ENCODE peak calls at places on chromosome 22, in eight cellular contexts. One of them, this sample, is unnamed.
A peak's percentile ranks its signal among the peaks of the same experiment; 100 is the strongest.

GRCh38 chr22:44311855-44312170 is 938 bp downstream of the SHISAL1 start:
- DNase-seq in stomach: no peak
- DNase-seq in uterus: peak; percentile 67
- DNase-seq in lung: no peak
- DNase-seq in mammary epithelial cell: peak; percentile 65
- DNase-seq in left ventricle myocardium inferior: no peak
- DNase-seq in heart right ventricle: no peak
- DNase-seq in MM.1S: no peak
- DNase-seq in this sample: no peak

GRCh38 chr22:27219036-27219435 is 561.6 kb downstream of the MIAT start:
- DNase-seq in MM.1S: no peak
- DNase-seq in heart right ventricle: no peak
- DNase-seq in left ventricle myocardium inferior: no peak
- DNase-seq in stomach: no peak
- DNase-seq in uterus: no peak
- DNase-seq in mammary epithelial cell: no peak
- DNase-seq in lung: no peak
- DNase-seq in this sample: no peak

GRCh38 chr22:31442768-31443489 is 43.5 kb downstream of the DRG1 start:
- DNase-seq in stomach: no peak
- DNase-seq in MM.1S: no peak
- DNase-seq in left ventricle myocardium inferior: no peak
- DNase-seq in uterus: no peak
- DNase-seq in mammary epithelial cell: no peak
- DNase-seq in heart right ventricle: peak; percentile 23
- DNase-seq in lung: no peak
- DNase-seq in this sample: no peak

GRCh38 chr22:23250424-23251363 is 70.4 kb downstream of the BCR start:
- DNase-seq in MM.1S: no peak
- DNase-seq in lung: no peak
- DNase-seq in left ventricle myocardium inferior: no peak
- DNase-seq in stomach: no peak
- DNase-seq in uterus: no peak
- DNase-seq in heart right ventricle: no peak
- DNase-seq in mammary epithelial cell: no peak
- DNase-seq in this sample: no peak

GRCh38 chr22:49965291-49966040 is 4.9 kb downstream of the PIM3 start:
- DNase-seq in left ventricle myocardium inferior: peak; percentile 17
- DNase-seq in uterus: peak; percentile 20
- DNase-seq in MM.1S: peak; percentile 6
- DNase-seq in mammary epithelial cell: no peak
- DNase-seq in heart right ventricle: no peak
- DNase-seq in stomach: peak; percentile 31
- DNase-seq in lung: no peak
- DNase-seq in this sample: peak; percentile 18

GRCh38 chr22:27749597-27750225 is 51.8 kb downstream of the MN1 start:
- DNase-seq in mammary epithelial cell: peak; percentile 29
- DNase-seq in uterus: no peak
- DNase-seq in MM.1S: no peak
- DNase-seq in lung: no peak
- DNase-seq in left ventricle myocardium inferior: no peak
- DNase-seq in heart right ventricle: no peak
- DNase-seq in stomach: no peak
- DNase-seq in this sample: peak; percentile 82

GRCh38 chr22:30964858-30965257 is 3.7 kb downstream of the MORC2 start:
- DNase-seq in lung: no peak
- DNase-seq in heart right ventricle: no peak
- DNase-seq in left ventricle myocardium inferior: no peak
- DNase-seq in MM.1S: no peak
- DNase-seq in uterus: no peak
- DNase-seq in stomach: no peak
- DNase-seq in mammary epithelial cell: no peak
- DNase-seq in this sample: no peak

GRCh38 chr22:23583836-23584235 is 3.7 kb upstream of the IGLL1 start:
- DNase-seq in heart right ventricle: no peak
- DNase-seq in mammary epithelial cell: no peak
- DNase-seq in lung: no peak
- DNase-seq in MM.1S: no peak
- DNase-seq in stomach: no peak
- DNase-seq in uterus: no peak
- DNase-seq in left ventricle myocardium inferior: no peak
- DNase-seq in this sample: no peak

GRCh38 chr22:41479671-41480396 is 10.9 kb downstream of the ACO2 start:
- DNase-seq in stomach: no peak
- DNase-seq in MM.1S: no peak
- DNase-seq in lung: no peak
- DNase-seq in uterus: no peak
- DNase-seq in mammary epithelial cell: no peak
- DNase-seq in heart right ventricle: no peak
- DNase-seq in left ventricle myocardium inferior: no peak
- DNase-seq in this sample: peak; percentile 28

GRCh38 chr22:42757475-42757874 is 36.8 kb upstream of the A4GALT start:
- DNase-seq in stomach: no peak
- DNase-seq in heart right ventricle: no peak
- DNase-seq in left ventricle myocardium inferior: no peak
- DNase-seq in MM.1S: no peak
- DNase-seq in mammary epithelial cell: no peak
- DNase-seq in lung: no peak
- DNase-seq in uterus: no peak
- DNase-seq in this sample: no peak

GRCh38 chr22:29049655-29050263 is 11.9 kb downstream of the C22orf31 start:
- DNase-seq in lung: no peak
- DNase-seq in MM.1S: no peak
- DNase-seq in left ventricle myocardium inferior: no peak
- DNase-seq in stomach: peak; percentile 75
- DNase-seq in heart right ventricle: no peak
- DNase-seq in uterus: no peak
- DNase-seq in mammary epithelial cell: no peak
- DNase-seq in this sample: no peak

GRCh38 chr22:17777717-17778044 is 3.4 kb upstream of the BID start:
- DNase-seq in uterus: no peak
- DNase-seq in mammary epithelial cell: no peak
- DNase-seq in lung: no peak
- DNase-seq in left ventricle myocardium inferior: no peak
- DNase-seq in MM.1S: no peak
- DNase-seq in heart right ventricle: no peak
- DNase-seq in stomach: no peak
- DNase-seq in this sample: no peak

GRCh38 chr22:31612891-31613285 is 49.1 kb downstream of the PISD start:
- DNase-seq in uterus: no peak
- DNase-seq in MM.1S: no peak
- DNase-seq in lung: no peak
- DNase-seq in left ventricle myocardium inferior: no peak
- DNase-seq in mammary epithelial cell: no peak
- DNase-seq in stomach: no peak
- DNase-seq in heart right ventricle: no peak
- DNase-seq in this sample: no peak

DNA sequence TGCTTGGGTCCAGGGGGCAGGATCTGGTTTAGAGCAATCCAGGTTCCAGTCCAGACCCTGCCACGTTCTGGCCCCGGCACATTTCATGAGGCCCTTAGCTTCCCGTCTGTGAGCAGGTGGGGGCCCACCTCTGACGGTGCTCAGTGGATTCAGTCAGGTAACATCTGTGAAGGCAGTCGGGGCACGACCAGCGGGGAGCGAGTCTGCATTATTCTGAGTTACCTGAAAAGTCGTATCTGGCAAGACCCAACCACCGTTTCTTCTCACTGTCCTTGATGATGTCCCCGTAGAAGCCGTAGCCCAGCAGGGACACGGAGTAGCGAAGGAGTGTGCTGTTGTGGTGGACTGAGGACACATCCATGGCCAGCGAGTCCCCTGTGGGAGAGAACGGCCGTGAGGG is 39.0 kb downstream of the CERK start:
- DNase-seq in lung: no peak
- DNase-seq in left ventricle myocardium inferior: no peak
- DNase-seq in uterus: no peak
- DNase-seq in MM.1S: no peak
- DNase-seq in mammary epithelial cell: no peak
- DNase-seq in stomach: no peak
- DNase-seq in heart right ventricle: no peak
- DNase-seq in this sample: no peak
- H3K36me3 ChIP-seq in lung: peaks cover 70% of the 10 kb centered on the region
- H3K36me3 ChIP-seq in left ventricle myocardium inferior: peaks cover 97% of the 10 kb centered on the region
- H3K36me3 ChIP-seq in uterus: no peaks in the 10 kb centered on the region
- H3K36me3 ChIP-seq in MM.1S: peaks cover 8% of the 10 kb centered on the region
- H3K36me3 ChIP-seq in mammary epithelial cell: peaks cover 7% of the 10 kb centered on the region
- H3K36me3 ChIP-seq in stomach: peaks cover 100% of the 10 kb centered on the region
- H3K36me3 ChIP-seq in heart right ventricle: peaks cover 73% of the 10 kb centered on the region
- H3K36me3 ChIP-seq in this sample: peaks cover 97% of the 10 kb centered on the region

GRCh38 chr22:35065796-35066218 is at the start of gene ISX:
- DNase-seq in uterus: no peak
- DNase-seq in stomach: no peak
- DNase-seq in mammary epithelial cell: no peak
- DNase-seq in left ventricle myocardium inferior: no peak
- DNase-seq in heart right ventricle: no peak
- DNase-seq in MM.1S: no peak
- DNase-seq in lung: no peak
- DNase-seq in this sample: no peak
- H3K4me3 ChIP-seq in uterus: no peak within 1 kb of the TSS
- H3K4me3 ChIP-seq in stomach: no peak within 1 kb of the TSS
- H3K4me3 ChIP-seq in mammary epithelial cell: no peak within 1 kb of the TSS
- H3K4me3 ChIP-seq in left ventricle myocardium inferior: no peak within 1 kb of the TSS
- H3K4me3 ChIP-seq in heart right ventricle: no peak within 1 kb of the TSS
- H3K4me3 ChIP-seq in MM.1S: no peak within 1 kb of the TSS
- H3K4me3 ChIP-seq in lung: no peak within 1 kb of the TSS
- H3K4me3 ChIP-seq in this sample: no peak within 1 kb of the TSS

DNA sequence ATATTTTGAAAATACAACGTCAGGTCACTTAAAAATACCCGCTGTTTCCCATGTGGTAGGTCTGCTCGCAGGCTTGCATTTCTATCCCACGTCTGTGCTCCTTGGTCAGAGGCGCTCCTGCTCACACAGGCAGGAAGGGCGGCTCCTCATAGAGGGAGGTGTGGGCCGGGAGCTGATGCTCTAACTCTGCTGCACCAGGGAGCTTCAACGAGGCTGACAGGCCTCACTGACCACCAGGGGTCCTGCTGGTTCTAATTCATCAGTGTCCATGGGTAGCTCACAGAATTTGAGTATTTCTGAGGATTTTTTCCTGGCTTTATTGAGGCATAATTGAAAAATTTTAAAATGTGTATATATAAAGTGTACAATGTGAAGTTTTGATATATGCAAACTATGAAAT is 68.5 kb downstream of the PIWIL3 start:
- DNase-seq in left ventricle myocardium inferior: no peak
- DNase-seq in heart right ventricle: no peak
- DNase-seq in stomach: no peak
- DNase-seq in uterus: no peak
- DNase-seq in MM.1S: no peak
- DNase-seq in mammary epithelial cell: no peak
- DNase-seq in lung: no peak
- DNase-seq in this sample: no peak
- TF ChIP-seq CTCF in left ventricle myocardium inferior: peak; percentile 14
- TF ChIP-seq CTCF in heart right ventricle: no peak
- TF ChIP-seq CTCF in stomach: no peak
- TF ChIP-seq CTCF in uterus: no peak
- TF ChIP-seq CTCF in MM.1S: no peak
- TF ChIP-seq CTCF in mammary epithelial cell: no peak
- TF ChIP-seq CTCF in lung: no peak
- TF ChIP-seq CTCF in this sample: no peak

GRCh38 chr22:45972091-45972867 is 4.7 kb downstream of the WNT7B start:
- DNase-seq in lung: no peak
- DNase-seq in MM.1S: no peak
- DNase-seq in uterus: no peak
- DNase-seq in left ventricle myocardium inferior: no peak
- DNase-seq in mammary epithelial cell: no peak
- DNase-seq in stomach: no peak
- DNase-seq in heart right ventricle: no peak
- DNase-seq in this sample: no peak
- H3K36me3 ChIP-seq in lung: peaks cover 2% of the 10 kb centered on the region
- H3K36me3 ChIP-seq in MM.1S: no peaks in the 10 kb centered on the region
- H3K36me3 ChIP-seq in uterus: no peaks in the 10 kb centered on the region
- H3K36me3 ChIP-seq in left ventricle myocardium inferior: no peaks in the 10 kb centered on the region
- H3K36me3 ChIP-seq in mammary epithelial cell: no peaks in the 10 kb centered on the region
- H3K36me3 ChIP-seq in stomach: no peaks in the 10 kb centered on the region
- H3K36me3 ChIP-seq in heart right ventricle: no peaks in the 10 kb centered on the region
- H3K36me3 ChIP-seq in this sample: no peaks in the 10 kb centered on the region

DNA sequence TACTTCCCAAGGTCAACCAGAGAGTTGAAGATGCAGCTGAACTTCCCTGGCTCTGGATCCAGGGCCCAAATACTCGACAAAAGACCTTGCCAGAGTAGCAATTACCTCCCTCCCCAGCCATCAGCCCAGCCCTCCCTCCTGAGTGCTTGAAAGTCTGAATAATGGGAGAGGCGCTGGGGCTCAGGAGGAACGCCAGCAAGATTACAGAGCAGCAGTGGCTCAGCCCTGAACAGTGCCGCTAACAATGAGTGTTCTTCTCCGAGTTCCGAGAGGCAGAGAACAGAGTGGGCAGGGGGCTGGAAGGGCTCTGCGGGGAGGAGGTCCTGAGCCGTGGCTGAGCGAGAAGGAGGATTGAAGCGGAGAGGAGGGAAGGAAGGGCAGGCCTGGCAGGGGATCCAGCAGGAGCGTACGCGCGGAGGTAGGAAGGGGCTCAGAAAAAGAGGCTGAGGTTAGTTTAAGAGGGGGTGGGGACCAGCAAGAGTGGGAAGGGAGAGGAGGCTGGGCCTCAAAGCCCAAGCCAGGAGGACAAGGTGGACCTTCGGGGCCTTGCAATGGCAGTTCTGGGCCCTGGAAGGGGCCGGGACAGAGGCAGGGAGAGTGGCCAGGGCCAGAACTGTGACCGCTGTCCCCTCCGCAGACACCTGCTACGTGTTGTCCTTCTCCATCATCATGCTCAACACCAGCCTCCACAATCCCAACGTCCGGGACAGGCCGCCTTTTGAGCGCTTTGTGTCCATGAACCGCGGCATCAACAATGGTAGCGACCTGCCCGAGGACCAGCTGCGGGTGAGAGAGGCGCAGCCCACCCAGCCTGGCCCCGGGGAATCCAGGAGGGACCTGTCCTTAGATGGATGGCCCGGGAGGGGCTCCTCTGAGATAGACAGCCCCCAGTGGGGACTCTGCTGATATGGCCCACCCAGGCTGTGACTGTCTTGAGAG is 20.6 kb downstream of the CYTH4 start:
- DNase-seq in MM.1S: no peak
- DNase-seq in mammary epithelial cell: no peak
- DNase-seq in heart right ventricle: no peak
- DNase-seq in uterus: no peak
- DNase-seq in stomach: no peak
- DNase-seq in lung: no peak
- DNase-seq in left ventricle myocardium inferior: no peak
- DNase-seq in this sample: no peak
- H3K4me3 ChIP-seq in MM.1S: no peak overlapping the region
- H3K4me3 ChIP-seq in mammary epithelial cell: no peak overlapping the region
- H3K4me3 ChIP-seq in heart right ventricle: no peak overlapping the region
- H3K4me3 ChIP-seq in uterus: no peak overlapping the region
- H3K4me3 ChIP-seq in stomach: no peak overlapping the region
- H3K4me3 ChIP-seq in lung: no peak overlapping the region
- H3K4me3 ChIP-seq in left ventricle myocardium inferior: no peak overlapping the region
- H3K4me3 ChIP-seq in this sample: no peak overlapping the region

DNA sequence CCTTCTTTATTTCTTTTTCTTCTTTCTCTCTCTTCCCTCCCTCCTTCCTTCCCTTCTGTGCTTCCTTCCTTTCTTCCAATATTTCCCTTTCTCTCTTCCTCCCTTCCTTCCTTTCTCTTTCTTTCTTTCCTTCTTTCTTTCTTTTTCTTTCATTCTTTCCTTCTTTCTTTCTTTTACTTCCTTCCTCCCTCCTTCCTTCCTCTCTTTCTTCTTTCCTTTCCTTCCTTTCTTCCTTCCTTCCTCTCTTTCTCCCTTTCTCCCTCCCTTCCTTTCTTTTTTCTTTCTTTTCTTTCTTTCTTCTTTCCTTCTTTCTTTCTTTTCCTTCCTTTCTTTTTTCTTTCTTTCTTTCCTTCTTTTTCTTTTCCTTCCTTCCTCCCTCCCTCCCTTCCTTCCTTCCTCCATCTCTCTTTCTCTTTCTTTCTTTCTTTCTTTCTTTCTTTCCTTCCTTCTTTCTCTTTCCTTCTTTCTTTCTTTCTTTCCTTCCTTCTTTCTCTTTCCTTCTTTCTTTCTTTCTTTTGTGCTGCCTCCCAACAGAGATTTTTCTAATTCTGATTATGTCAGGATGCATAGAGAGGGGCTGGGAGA is 1.0 kb downstream of the APOBEC3A start:
- DNase-seq in MM.1S: no peak
- DNase-seq in lung: no peak
- DNase-seq in stomach: no peak
- DNase-seq in left ventricle myocardium inferior: no peak
- DNase-seq in uterus: no peak
- DNase-seq in heart right ventricle: no peak
- DNase-seq in mammary epithelial cell: no peak
- DNase-seq in this sample: no peak
- TF ChIP-seq CTCF in MM.1S: no peak
- TF ChIP-seq CTCF in lung: no peak
- TF ChIP-seq CTCF in stomach: no peak
- TF ChIP-seq CTCF in left ventricle myocardium inferior: no peak
- TF ChIP-seq CTCF in uterus: no peak
- TF ChIP-seq CTCF in heart right ventricle: no peak
- TF ChIP-seq CTCF in mammary epithelial cell: no peak
- TF ChIP-seq CTCF in this sample: no peak

This sample was measured in tibial artery.